ENCODE peak calls at places on chromosomes 2 and 18, in nine cellular contexts. One of them, this sample, is unnamed.

GRCh38 chr18:46660955-46661749 is 4.1 kb upstream of the LOXHD1 start:
- DNase-seq in OCI-LY7: no peak
- DNase-seq in NCI-H187 treated with DMSO at 0.1 percent for 48 hours: no peak
- DNase-seq in head of caudate nucleus: peak; percentile 75
- DNase-seq in NCI-H748 treated with DMSO at 0.1 percent for 48 hours: no peak
- DNase-seq in AG08396: peak; percentile 73
- DNase-seq in AG20443: peak; percentile 51
- DNase-seq in stimulated activated CD4-positive, alpha-beta T cell treated with anti-CD3 and anti-CD28 coated beads, Interleukin-2, amount 100 ng/mL, for 48 hours: no peak
- DNase-seq in body of pancreas: no peak
- DNase-seq in this sample: no peak

GRCh38 chr2:234512884-234513669 is 16.2 kb upstream of the ARL4C start:
- DNase-seq in OCI-LY7: no peak
- DNase-seq in NCI-H187 treated with DMSO at 0.1 percent for 48 hours: no peak
- DNase-seq in head of caudate nucleus: no peak
- DNase-seq in NCI-H748 treated with DMSO at 0.1 percent for 48 hours: peak; percentile 92
- DNase-seq in AG08396: no peak
- DNase-seq in AG20443: no peak
- DNase-seq in stimulated activated CD4-positive, alpha-beta T cell treated with anti-CD3 and anti-CD28 coated beads, Interleukin-2, amount 100 ng/mL, for 48 hours: no peak
- DNase-seq in body of pancreas: no peak
- DNase-seq in this sample: peak; percentile 65

GRCh38 chr2:196399736-196400691 is 228.6 kb upstream of the STK17B start:
- DNase-seq in OCI-LY7: no peak
- DNase-seq in NCI-H187 treated with DMSO at 0.1 percent for 48 hours: no peak
- DNase-seq in head of caudate nucleus: no peak
- DNase-seq in NCI-H748 treated with DMSO at 0.1 percent for 48 hours: no peak
- DNase-seq in AG08396: peak; percentile 41
- DNase-seq in AG20443: peak; percentile 67
- DNase-seq in stimulated activated CD4-positive, alpha-beta T cell treated with anti-CD3 and anti-CD28 coated beads, Interleukin-2, amount 100 ng/mL, for 48 hours: no peak
- DNase-seq in body of pancreas: no peak
- DNase-seq in this sample: no peak

GRCh38 chr2:58913082-58913726 is 672.1 kb upstream of the FANCL start:
- DNase-seq in OCI-LY7: no peak
- DNase-seq in NCI-H187 treated with DMSO at 0.1 percent for 48 hours: peak; percentile 22
- DNase-seq in head of caudate nucleus: no peak
- DNase-seq in NCI-H748 treated with DMSO at 0.1 percent for 48 hours: peak; percentile 61
- DNase-seq in AG08396: no peak
- DNase-seq in AG20443: no peak
- DNase-seq in stimulated activated CD4-positive, alpha-beta T cell treated with anti-CD3 and anti-CD28 coated beads, Interleukin-2, amount 100 ng/mL, for 48 hours: no peak
- DNase-seq in body of pancreas: no peak
- DNase-seq in this sample: peak; percentile 65

GRCh38 chr18:76351961-76352581 is 143.0 kb downstream of the ZNF516 start:
- DNase-seq in OCI-LY7: no peak
- DNase-seq in NCI-H187 treated with DMSO at 0.1 percent for 48 hours: peak; percentile 63
- DNase-seq in head of caudate nucleus: peak; percentile 73
- DNase-seq in NCI-H748 treated with DMSO at 0.1 percent for 48 hours: peak; percentile 83
- DNase-seq in AG08396: peak; percentile 95
- DNase-seq in AG20443: peak; percentile 91
- DNase-seq in stimulated activated CD4-positive, alpha-beta T cell treated with anti-CD3 and anti-CD28 coated beads, Interleukin-2, amount 100 ng/mL, for 48 hours: no peak
- DNase-seq in body of pancreas: peak; percentile 32
- DNase-seq in this sample: peak; percentile 87

GRCh38 chr2:188404341-188405004 is 112.8 kb downstream of the GULP1 start:
- DNase-seq in OCI-LY7: no peak
- DNase-seq in NCI-H187 treated with DMSO at 0.1 percent for 48 hours: no peak
- DNase-seq in head of caudate nucleus: no peak
- DNase-seq in NCI-H748 treated with DMSO at 0.1 percent for 48 hours: no peak
- DNase-seq in AG08396: peak; percentile 22
- DNase-seq in AG20443: no peak
- DNase-seq in stimulated activated CD4-positive, alpha-beta T cell treated with anti-CD3 and anti-CD28 coated beads, Interleukin-2, amount 100 ng/mL, for 48 hours: no peak
- DNase-seq in body of pancreas: no peak
- DNase-seq in this sample: no peak

GRCh38 chr2:174830561-174830960 is 66.3 kb upstream of the CHRNA1 start:
- DNase-seq in OCI-LY7: no peak
- DNase-seq in NCI-H187 treated with DMSO at 0.1 percent for 48 hours: no peak
- DNase-seq in head of caudate nucleus: no peak
- DNase-seq in NCI-H748 treated with DMSO at 0.1 percent for 48 hours: no peak
- DNase-seq in AG08396: no peak
- DNase-seq in AG20443: no peak
- DNase-seq in stimulated activated CD4-positive, alpha-beta T cell treated with anti-CD3 and anti-CD28 coated beads, Interleukin-2, amount 100 ng/mL, for 48 hours: no peak
- DNase-seq in body of pancreas: no peak
- DNase-seq in this sample: no peak

GRCh38 chr18:49072524-49072934 is 121.8 kb upstream of the SMAD7 start:
- DNase-seq in OCI-LY7: no peak
- DNase-seq in NCI-H187 treated with DMSO at 0.1 percent for 48 hours: no peak
- DNase-seq in head of caudate nucleus: no peak
- DNase-seq in NCI-H748 treated with DMSO at 0.1 percent for 48 hours: no peak
- DNase-seq in AG08396: no peak
- DNase-seq in AG20443: peak; percentile 50
- DNase-seq in stimulated activated CD4-positive, alpha-beta T cell treated with anti-CD3 and anti-CD28 coated beads, Interleukin-2, amount 100 ng/mL, for 48 hours: no peak
- DNase-seq in body of pancreas: no peak
- DNase-seq in this sample: no peak

GRCh38 chr18:37566479-37567060 is 972 bp upstream of the CELF4 start:
- DNase-seq in OCI-LY7: no peak
- DNase-seq in NCI-H187 treated with DMSO at 0.1 percent for 48 hours: no peak
- DNase-seq in head of caudate nucleus: no peak
- DNase-seq in NCI-H748 treated with DMSO at 0.1 percent for 48 hours: peak; percentile 52
- DNase-seq in AG08396: no peak
- DNase-seq in AG20443: no peak
- DNase-seq in stimulated activated CD4-positive, alpha-beta T cell treated with anti-CD3 and anti-CD28 coated beads, Interleukin-2, amount 100 ng/mL, for 48 hours: no peak
- DNase-seq in body of pancreas: no peak
- DNase-seq in this sample: peak; percentile 72

GRCh38 chr18:33700513-33700976 is 122.5 kb downstream of the ASXL3 start:
- DNase-seq in OCI-LY7: no peak
- DNase-seq in NCI-H187 treated with DMSO at 0.1 percent for 48 hours: no peak
- DNase-seq in head of caudate nucleus: no peak
- DNase-seq in NCI-H748 treated with DMSO at 0.1 percent for 48 hours: no peak
- DNase-seq in AG08396: no peak
- DNase-seq in AG20443: no peak
- DNase-seq in stimulated activated CD4-positive, alpha-beta T cell treated with anti-CD3 and anti-CD28 coated beads, Interleukin-2, amount 100 ng/mL, for 48 hours: no peak
- DNase-seq in body of pancreas: no peak
- DNase-seq in this sample: no peak

GRCh38 chr2:132662742-132663141 is 7.3 kb downstream of the LYPD1 start:
- DNase-seq in OCI-LY7: no peak
- DNase-seq in NCI-H187 treated with DMSO at 0.1 percent for 48 hours: no peak
- DNase-seq in head of caudate nucleus: no peak
- DNase-seq in NCI-H748 treated with DMSO at 0.1 percent for 48 hours: no peak
- DNase-seq in AG08396: no peak
- DNase-seq in AG20443: no peak
- DNase-seq in stimulated activated CD4-positive, alpha-beta T cell treated with anti-CD3 and anti-CD28 coated beads, Interleukin-2, amount 100 ng/mL, for 48 hours: no peak
- DNase-seq in body of pancreas: no peak
- DNase-seq in this sample: no peak

GRCh38 chr18:6661692-6662415 is 67.7 kb upstream of the ARHGAP28 start:
- DNase-seq in OCI-LY7: no peak
- DNase-seq in NCI-H187 treated with DMSO at 0.1 percent for 48 hours: no peak
- DNase-seq in head of caudate nucleus: no peak
- DNase-seq in NCI-H748 treated with DMSO at 0.1 percent for 48 hours: no peak
- DNase-seq in AG08396: no peak
- DNase-seq in AG20443: no peak
- DNase-seq in stimulated activated CD4-positive, alpha-beta T cell treated with anti-CD3 and anti-CD28 coated beads, Interleukin-2, amount 100 ng/mL, for 48 hours: no peak
- DNase-seq in body of pancreas: no peak
- DNase-seq in this sample: no peak

GRCh38 chr18:8519102-8519501 is 90.1 kb upstream of the RAB12 start:
- DNase-seq in OCI-LY7: no peak
- DNase-seq in NCI-H187 treated with DMSO at 0.1 percent for 48 hours: no peak
- DNase-seq in head of caudate nucleus: no peak
- DNase-seq in NCI-H748 treated with DMSO at 0.1 percent for 48 hours: no peak
- DNase-seq in AG08396: no peak
- DNase-seq in AG20443: no peak
- DNase-seq in stimulated activated CD4-positive, alpha-beta T cell treated with anti-CD3 and anti-CD28 coated beads, Interleukin-2, amount 100 ng/mL, for 48 hours: no peak
- DNase-seq in body of pancreas: no peak
- DNase-seq in this sample: no peak

GRCh38 chr2:214076527-214076926 is 334.3 kb upstream of the VWC2L start:
- DNase-seq in OCI-LY7: no peak
- DNase-seq in NCI-H187 treated with DMSO at 0.1 percent for 48 hours: no peak
- DNase-seq in head of caudate nucleus: no peak
- DNase-seq in NCI-H748 treated with DMSO at 0.1 percent for 48 hours: no peak
- DNase-seq in AG08396: no peak
- DNase-seq in AG20443: peak; percentile 9
- DNase-seq in stimulated activated CD4-positive, alpha-beta T cell treated with anti-CD3 and anti-CD28 coated beads, Interleukin-2, amount 100 ng/mL, for 48 hours: no peak
- DNase-seq in body of pancreas: no peak
- DNase-seq in this sample: no peak

GRCh38 chr2:8076453-8077284 is 605.2 kb upstream of the ID2 start:
- DNase-seq in OCI-LY7: no peak
- DNase-seq in NCI-H187 treated with DMSO at 0.1 percent for 48 hours: no peak
- DNase-seq in head of caudate nucleus: no peak
- DNase-seq in NCI-H748 treated with DMSO at 0.1 percent for 48 hours: no peak
- DNase-seq in AG08396: no peak
- DNase-seq in AG20443: no peak
- DNase-seq in stimulated activated CD4-positive, alpha-beta T cell treated with anti-CD3 and anti-CD28 coated beads, Interleukin-2, amount 100 ng/mL, for 48 hours: no peak
- DNase-seq in body of pancreas: no peak
- DNase-seq in this sample: no peak

GRCh38 chr2:96913398-96914202 is 43.7 kb upstream of the SEMA4C start:
- DNase-seq in OCI-LY7: no peak
- DNase-seq in NCI-H187 treated with DMSO at 0.1 percent for 48 hours: no peak
- DNase-seq in head of caudate nucleus: peak; percentile 50
- DNase-seq in NCI-H748 treated with DMSO at 0.1 percent for 48 hours: no peak
- DNase-seq in AG08396: no peak
- DNase-seq in AG20443: no peak
- DNase-seq in stimulated activated CD4-positive, alpha-beta T cell treated with anti-CD3 and anti-CD28 coated beads, Interleukin-2, amount 100 ng/mL, for 48 hours: peak; percentile 45
- DNase-seq in body of pancreas: no peak
- DNase-seq in this sample: no peak

GRCh38 chr18:3624818-3625716 is 175.1 kb downstream of the TGIF1 start:
- DNase-seq in OCI-LY7: no peak
- DNase-seq in NCI-H187 treated with DMSO at 0.1 percent for 48 hours: no peak
- DNase-seq in head of caudate nucleus: no peak
- DNase-seq in NCI-H748 treated with DMSO at 0.1 percent for 48 hours: no peak
- DNase-seq in AG08396: peak; percentile 76
- DNase-seq in AG20443: peak; percentile 86
- DNase-seq in stimulated activated CD4-positive, alpha-beta T cell treated with anti-CD3 and anti-CD28 coated beads, Interleukin-2, amount 100 ng/mL, for 48 hours: no peak
- DNase-seq in body of pancreas: peak; percentile 30
- DNase-seq in this sample: no peak

GRCh38 chr2:225806105-225806504 is 406.6 kb downstream of the NYAP2 start:
- DNase-seq in OCI-LY7: no peak
- DNase-seq in NCI-H187 treated with DMSO at 0.1 percent for 48 hours: no peak
- DNase-seq in head of caudate nucleus: no peak
- DNase-seq in NCI-H748 treated with DMSO at 0.1 percent for 48 hours: no peak
- DNase-seq in AG08396: no peak
- DNase-seq in AG20443: no peak
- DNase-seq in stimulated activated CD4-positive, alpha-beta T cell treated with anti-CD3 and anti-CD28 coated beads, Interleukin-2, amount 100 ng/mL, for 48 hours: no peak
- DNase-seq in body of pancreas: no peak
- DNase-seq in this sample: no peak

GRCh38 chr2:167404896-167405295 is 516.6 kb downstream of the XIRP2 start:
- DNase-seq in OCI-LY7: no peak
- DNase-seq in NCI-H187 treated with DMSO at 0.1 percent for 48 hours: no peak
- DNase-seq in head of caudate nucleus: no peak
- DNase-seq in NCI-H748 treated with DMSO at 0.1 percent for 48 hours: no peak
- DNase-seq in AG08396: no peak
- DNase-seq in AG20443: no peak
- DNase-seq in stimulated activated CD4-positive, alpha-beta T cell treated with anti-CD3 and anti-CD28 coated beads, Interleukin-2, amount 100 ng/mL, for 48 hours: no peak
- DNase-seq in body of pancreas: no peak
- DNase-seq in this sample: no peak

GRCh38 chr18:43314931-43315330 is 37.6 kb upstream of the SYT4 start:
- DNase-seq in OCI-LY7: no peak
- DNase-seq in NCI-H187 treated with DMSO at 0.1 percent for 48 hours: no peak
- DNase-seq in head of caudate nucleus: no peak
- DNase-seq in NCI-H748 treated with DMSO at 0.1 percent for 48 hours: no peak
- DNase-seq in AG08396: no peak
- DNase-seq in AG20443: peak; percentile 8
- DNase-seq in stimulated activated CD4-positive, alpha-beta T cell treated with anti-CD3 and anti-CD28 coated beads, Interleukin-2, amount 100 ng/mL, for 48 hours: no peak
- DNase-seq in body of pancreas: no peak
- DNase-seq in this sample: no peak

GRCh38 chr2:234495076-234495800 is 1.6 kb downstream of the ARL4C start:
- DNase-seq in OCI-LY7: no peak
- DNase-seq in NCI-H187 treated with DMSO at 0.1 percent for 48 hours: no peak
- DNase-seq in head of caudate nucleus: no peak
- DNase-seq in NCI-H748 treated with DMSO at 0.1 percent for 48 hours: no peak
- DNase-seq in AG08396: peak; percentile 47
- DNase-seq in AG20443: peak; percentile 32
- DNase-seq in stimulated activated CD4-positive, alpha-beta T cell treated with anti-CD3 and anti-CD28 coated beads, Interleukin-2, amount 100 ng/mL, for 48 hours: no peak
- DNase-seq in body of pancreas: no peak
- DNase-seq in this sample: no peak

GRCh38 chr18:46068763-46069162 is 3.3 kb downstream of the PSTPIP2 start:
- DNase-seq in OCI-LY7: no peak
- DNase-seq in NCI-H187 treated with DMSO at 0.1 percent for 48 hours: no peak
- DNase-seq in head of caudate nucleus: no peak
- DNase-seq in NCI-H748 treated with DMSO at 0.1 percent for 48 hours: no peak
- DNase-seq in AG08396: no peak
- DNase-seq in AG20443: no peak
- DNase-seq in stimulated activated CD4-positive, alpha-beta T cell treated with anti-CD3 and anti-CD28 coated beads, Interleukin-2, amount 100 ng/mL, for 48 hours: no peak
- DNase-seq in body of pancreas: no peak
- DNase-seq in this sample: no peak

GRCh38 chr2:173654896-173655265 is 300.2 kb downstream of the CDCA7 start:
- DNase-seq in OCI-LY7: no peak
- DNase-seq in NCI-H187 treated with DMSO at 0.1 percent for 48 hours: no peak
- DNase-seq in head of caudate nucleus: no peak
- DNase-seq in NCI-H748 treated with DMSO at 0.1 percent for 48 hours: no peak
- DNase-seq in AG08396: no peak
- DNase-seq in AG20443: no peak
- DNase-seq in stimulated activated CD4-positive, alpha-beta T cell treated with anti-CD3 and anti-CD28 coated beads, Interleukin-2, amount 100 ng/mL, for 48 hours: no peak
- DNase-seq in body of pancreas: no peak
- DNase-seq in this sample: no peak

GRCh38 chr18:23069481-23069880 is 65.8 kb upstream of the CABLES1 start:
- DNase-seq in OCI-LY7: no peak
- DNase-seq in NCI-H187 treated with DMSO at 0.1 percent for 48 hours: no peak
- DNase-seq in head of caudate nucleus: no peak
- DNase-seq in NCI-H748 treated with DMSO at 0.1 percent for 48 hours: no peak
- DNase-seq in AG08396: no peak
- DNase-seq in AG20443: no peak
- DNase-seq in stimulated activated CD4-positive, alpha-beta T cell treated with anti-CD3 and anti-CD28 coated beads, Interleukin-2, amount 100 ng/mL, for 48 hours: no peak
- DNase-seq in body of pancreas: no peak
- DNase-seq in this sample: no peak

GRCh38 chr2:176080540-176081355 is 3.0 kb downstream of the EVX2 start:
- DNase-seq in OCI-LY7: no peak
- DNase-seq in NCI-H187 treated with DMSO at 0.1 percent for 48 hours: no peak
- DNase-seq in head of caudate nucleus: no peak
- DNase-seq in NCI-H748 treated with DMSO at 0.1 percent for 48 hours: no peak
- DNase-seq in AG08396: no peak
- DNase-seq in AG20443: no peak
- DNase-seq in stimulated activated CD4-positive, alpha-beta T cell treated with anti-CD3 and anti-CD28 coated beads, Interleukin-2, amount 100 ng/mL, for 48 hours: no peak
- DNase-seq in body of pancreas: no peak
- DNase-seq in this sample: no peak

GRCh38 chr2:196174424-196174823 is 3.0 kb upstream of the STK17B start:
- DNase-seq in OCI-LY7: peak; percentile 69
- DNase-seq in NCI-H187 treated with DMSO at 0.1 percent for 48 hours: no peak
- DNase-seq in head of caudate nucleus: no peak
- DNase-seq in NCI-H748 treated with DMSO at 0.1 percent for 48 hours: no peak
- DNase-seq in AG08396: no peak
- DNase-seq in AG20443: no peak
- DNase-seq in stimulated activated CD4-positive, alpha-beta T cell treated with anti-CD3 and anti-CD28 coated beads, Interleukin-2, amount 100 ng/mL, for 48 hours: no peak
- DNase-seq in body of pancreas: no peak
- DNase-seq in this sample: no peak

GRCh38 chr2:240137596-240138274 is 1.6 kb upstream of the COPS9 start:
- DNase-seq in OCI-LY7: no peak
- DNase-seq in NCI-H187 treated with DMSO at 0.1 percent for 48 hours: no peak
- DNase-seq in head of caudate nucleus: no peak
- DNase-seq in NCI-H748 treated with DMSO at 0.1 percent for 48 hours: no peak
- DNase-seq in AG08396: no peak
- DNase-seq in AG20443: no peak
- DNase-seq in stimulated activated CD4-positive, alpha-beta T cell treated with anti-CD3 and anti-CD28 coated beads, Interleukin-2, amount 100 ng/mL, for 48 hours: no peak
- DNase-seq in body of pancreas: peak; percentile 3
- DNase-seq in this sample: no peak

GRCh38 chr2:224847961-224848850 is 132.0 kb upstream of the CCDC195 start:
- DNase-seq in OCI-LY7: no peak
- DNase-seq in NCI-H187 treated with DMSO at 0.1 percent for 48 hours: no peak
- DNase-seq in head of caudate nucleus: peak; percentile 36
- DNase-seq in NCI-H748 treated with DMSO at 0.1 percent for 48 hours: peak; percentile 23
- DNase-seq in AG08396: peak; percentile 28
- DNase-seq in AG20443: peak; percentile 52
- DNase-seq in stimulated activated CD4-positive, alpha-beta T cell treated with anti-CD3 and anti-CD28 coated beads, Interleukin-2, amount 100 ng/mL, for 48 hours: no peak
- DNase-seq in body of pancreas: peak; percentile 27
- DNase-seq in this sample: peak; percentile 87

GRCh38 chr18:54532962-54533361 is 58.1 kb upstream of the DYNAP start:
- DNase-seq in OCI-LY7: peak; percentile 12
- DNase-seq in NCI-H187 treated with DMSO at 0.1 percent for 48 hours: no peak
- DNase-seq in head of caudate nucleus: no peak
- DNase-seq in NCI-H748 treated with DMSO at 0.1 percent for 48 hours: no peak
- DNase-seq in AG08396: no peak
- DNase-seq in AG20443: no peak
- DNase-seq in stimulated activated CD4-positive, alpha-beta T cell treated with anti-CD3 and anti-CD28 coated beads, Interleukin-2, amount 100 ng/mL, for 48 hours: no peak
- DNase-seq in body of pancreas: no peak
- DNase-seq in this sample: no peak

GRCh38 chr2:30312916-30313315 is 81.6 kb downstream of the LBH start:
- DNase-seq in OCI-LY7: no peak
- DNase-seq in NCI-H187 treated with DMSO at 0.1 percent for 48 hours: no peak
- DNase-seq in head of caudate nucleus: no peak
- DNase-seq in NCI-H748 treated with DMSO at 0.1 percent for 48 hours: no peak
- DNase-seq in AG08396: no peak
- DNase-seq in AG20443: no peak
- DNase-seq in stimulated activated CD4-positive, alpha-beta T cell treated with anti-CD3 and anti-CD28 coated beads, Interleukin-2, amount 100 ng/mL, for 48 hours: no peak
- DNase-seq in body of pancreas: no peak
- DNase-seq in this sample: no peak

GRCh38 chr2:3008551-3009498 is 368.8 kb downstream of the EIPR1 start:
- DNase-seq in OCI-LY7: no peak
- DNase-seq in NCI-H187 treated with DMSO at 0.1 percent for 48 hours: no peak
- DNase-seq in head of caudate nucleus: no peak
- DNase-seq in NCI-H748 treated with DMSO at 0.1 percent for 48 hours: no peak
- DNase-seq in AG08396: no peak
- DNase-seq in AG20443: no peak
- DNase-seq in stimulated activated CD4-positive, alpha-beta T cell treated with anti-CD3 and anti-CD28 coated beads, Interleukin-2, amount 100 ng/mL, for 48 hours: no peak
- DNase-seq in body of pancreas: no peak
- DNase-seq in this sample: no peak

This sample was measured in NCI-H345.